ENCODE peak calls at places on chromosomes 3 and 15, in ten cellular contexts. Y is dorsolateral prefrontal cortex, F is caudate nucleus, V is mucosa of descending colon, Z is erythroblast, O is NCI-H1105 treated with DMSO at 0.1 percent for 48 hours, A is HCEC 1CT, D is AG09319, U is BJ, K is NCI-H1092 treated with DMSO at 0.1 percent for 48 hours. Q is an unnamed sample.

GRCh38 chr3:101995371-101996046 is 146.2 kb downstream of the NFKBIZ start:
- DNase-seq in A (peak; percentile 27), O (no peak), D (no peak), K (no peak), U (peak; percentile 16), Y (no peak), F (no peak), Z (no peak), V (no peak), Q (no peak)

GRCh38 chr3:60490992-60491391 is 760.3 kb downstream of the FHIT start:
- DNase-seq in V (no peak), Y (no peak), O (no peak), A (no peak), U (no peak), K (no peak), Z (no peak), F (no peak), D (no peak), Q (no peak)

GRCh38 chr3:79039192-79039591 is 728.6 kb downstream of the ROBO1 start:
- DNase-seq in D (no peak), O (no peak), F (no peak), K (no peak), Y (no peak), A (peak; percentile 41), U (no peak), Z (no peak), V (no peak), Q (no peak)

GRCh38 chr3:167876603-167877325 is 141.2 kb downstream of the SERPINI1 start:
- DNase-seq in Y (no peak), Z (peak; percentile 29), O (no peak), V (no peak), D (peak; percentile 74), K (no peak), F (no peak), A (peak; percentile 93), U (no peak), Q (no peak)

GRCh38 chr15:57321973-57322601 is 54.2 kb upstream of the CGNL1 start:
- DNase-seq in A (no peak), O (peak; percentile 76), Y (no peak), D (no peak), V (no peak), F (no peak), K (peak; percentile 64), Z (no peak), U (no peak), Q (no peak)

GRCh38 chr3:126555795-126556636 is 2.7 kb downstream of the C3orf22 start:
- DNase-seq in Y (no peak), V (no peak), O (no peak), D (no peak), K (no peak), A (no peak), F (no peak), U (no peak), Z (no peak), Q (no peak)

GRCh38 chr3:42732196-42732828 is 29.7 kb upstream of the HHATL start:
- DNase-seq in U (no peak), V (no peak), Y (peak; percentile 74), D (no peak), Z (no peak), A (no peak), F (peak; percentile 95), O (no peak), K (no peak), Q (no peak)

GRCh38 chr3:138348107-138348949 is at the start of gene MRAS:
- DNase-seq in U (no peak), V (peak; percentile 77), O (peak; percentile 65), Y (peak; percentile 49), A (peak; percentile 80), K (peak; percentile 63), D (peak; percentile 38), Z (peak; percentile 63), F (peak; percentile 56), Q (peak; percentile 81)

GRCh38 chr3:123153124-123153523 is 48.6 kb upstream of the SEC22A start:
- DNase-seq in K (no peak), V (no peak), F (no peak), Z (no peak), Y (no peak), U (no peak), A (no peak), O (no peak), D (no peak), Q (no peak)

GRCh38 chr3:11660242-11660641 is 16.5 kb upstream of the VGLL4 start:
- DNase-seq in U (no peak), K (peak; percentile 20), Y (no peak), Z (no peak), O (no peak), D (no peak), F (no peak), A (no peak), V (no peak), Q (peak; percentile 39)

GRCh38 chr3:188343894-188344293 is 189.9 kb downstream of the LPP start:
- DNase-seq in Y (no peak), Z (no peak), U (no peak), V (no peak), O (peak; percentile 87), F (no peak), D (no peak), A (no peak), K (no peak), Q (no peak)

GRCh38 chr3:72335458-72336050 is 512.7 kb downstream of the SHQ1 start:
- DNase-seq in F (no peak), V (no peak), K (no peak), A (no peak), Y (no peak), Z (no peak), D (no peak), O (no peak), U (no peak), Q (no peak)

GRCh38 chr3:67678665-67679064 is 24.3 kb upstream of the SUCLG2 start:
- DNase-seq in D (no peak), Y (no peak), V (no peak), Z (no peak), U (no peak), A (no peak), O (no peak), F (no peak), K (no peak), Q (no peak)

GRCh38 chr3:7309707-7310106 is 448.8 kb downstream of the GRM7 start:
- DNase-seq in F (peak; percentile 21), A (no peak), Y (no peak), O (no peak), V (no peak), Z (no peak), K (no peak), U (peak; percentile 0), D (no peak), Q (no peak)

GRCh38 chr3:111278961-111279360 is 207.3 kb downstream of the NECTIN3 start:
- DNase-seq in U (no peak), V (no peak), Z (no peak), O (no peak), A (no peak), D (no peak), F (no peak), K (no peak), Y (no peak), Q (no peak)

GRCh38 chr3:79314547-79314946 is 453.3 kb downstream of the ROBO1 start:
- DNase-seq in U (no peak), F (no peak), O (no peak), V (no peak), K (no peak), A (no peak), Z (no peak), Y (no peak), D (no peak), Q (no peak)

GRCh38 chr15:77183066-77183465 is 112.2 kb upstream of the TSPAN3 start:
- DNase-seq in U (no peak), K (no peak), F (no peak), D (no peak), V (no peak), Y (no peak), O (no peak), Z (no peak), A (no peak), Q (no peak)

GRCh38 chr3:185470323-185470722 is 28.5 kb downstream of the TMEM41A start:
- DNase-seq in Z (no peak), A (no peak), V (no peak), O (no peak), U (no peak), K (no peak), F (no peak), D (no peak), Y (no peak), Q (no peak)

GRCh38 chr15:90126457-90127435 is 24.5 kb upstream of the IDH2 start:
- DNase-seq in A (no peak), Y (no peak), V (peak; percentile 53), K (no peak), Z (no peak), D (no peak), F (no peak), U (no peak), O (no peak), Q (peak; percentile 91)

GRCh38 chr3:55622733-55623132 is 135.6 kb upstream of the WNT5A start:
- DNase-seq in F (no peak), Z (no peak), K (no peak), D (peak; percentile 38), O (no peak), A (no peak), V (no peak), Y (no peak), U (no peak), Q (no peak)

Q was measured in right lobe of liver.